ENCODE peak calls at places on chromosomes 16 and 17, in four cellular contexts. Y, D, K and T are unnamed samples.

GRCh38 chr16:69890114-69890890 is 60.8 kb upstream of the CLEC18A start:
- DNase-seq in D (no peak), K (no peak), Y (no peak), T (peak)

GRCh38 chr16:17173134-17173729 is 297.5 kb downstream of the XYLT1 start:
- DNase-seq in K (no peak), D (no peak), Y (peak), T (no peak)

GRCh38 chr16:82070656-82071369 is 35.8 kb downstream of the HSD17B2 start:
- DNase-seq in Y (no peak), D (no peak), K (no peak), T (no peak)

GRCh38 chr17:57531648-57532486 is 213.2 kb downstream of the CCDC182 start:
- DNase-seq in Y (peak), D (no peak), K (peak), T (no peak)

GRCh38 chr16:10938844-10939648 is 3.2 kb downstream of the DEXI start:
- DNase-seq in K (peak), Y (peak), D (no peak), T (no peak)

GRCh38 chr17:74063439-74063838 is 140.0 kb upstream of the RPL38 start:
- DNase-seq in K (no peak), D (no peak), Y (no peak), T (no peak)

GRCh38 chr17:65011047-65011446 is 45.5 kb downstream of the GNA13 start:
- DNase-seq in D (no peak), K (no peak), Y (no peak), T (no peak)

GRCh38 chr16:81601008-81601428 is 156.4 kb downstream of the CMIP start:
- DNase-seq in Y (no peak), D (peak), K (no peak), T (no peak)

GRCh38 chr16:54281535-54282201 is 4.9 kb downstream of the IRX3 start:
- DNase-seq in D (no peak), Y (no peak), K (no peak), T (peak)

GRCh38 chr16:54282923-54283734 is 3.5 kb downstream of the IRX3 start:
- DNase-seq in D (no peak), K (no peak), Y (no peak), T (peak)

GRCh38 chr16:54277845-54278703 is 8.5 kb downstream of the IRX3 start:
- DNase-seq in Y (no peak), K (no peak), D (no peak), T (no peak)

GRCh38 chr16:54282202-54282922 is 4.2 kb downstream of the IRX3 start:
- DNase-seq in K (peak), D (peak), Y (no peak), T (peak)

GRCh38 chr16:54280751-54281150 is 5.8 kb downstream of the IRX3 start:
- DNase-seq in K (no peak), D (no peak), Y (no peak), T (no peak)
- TF ChIP-seq ESRRA in K (no peak), D (no peak), Y (no peak), T (no peak)

GRCh38 chr16:74627506-74628220 is 20.7 kb upstream of the GLG1 start:
- DNase-seq in K (no peak), D (no peak), Y (no peak), T (no peak)
- TF ChIP-seq ESRRA in K (no peak), D (no peak), Y (no peak), T (no peak)

DNA sequence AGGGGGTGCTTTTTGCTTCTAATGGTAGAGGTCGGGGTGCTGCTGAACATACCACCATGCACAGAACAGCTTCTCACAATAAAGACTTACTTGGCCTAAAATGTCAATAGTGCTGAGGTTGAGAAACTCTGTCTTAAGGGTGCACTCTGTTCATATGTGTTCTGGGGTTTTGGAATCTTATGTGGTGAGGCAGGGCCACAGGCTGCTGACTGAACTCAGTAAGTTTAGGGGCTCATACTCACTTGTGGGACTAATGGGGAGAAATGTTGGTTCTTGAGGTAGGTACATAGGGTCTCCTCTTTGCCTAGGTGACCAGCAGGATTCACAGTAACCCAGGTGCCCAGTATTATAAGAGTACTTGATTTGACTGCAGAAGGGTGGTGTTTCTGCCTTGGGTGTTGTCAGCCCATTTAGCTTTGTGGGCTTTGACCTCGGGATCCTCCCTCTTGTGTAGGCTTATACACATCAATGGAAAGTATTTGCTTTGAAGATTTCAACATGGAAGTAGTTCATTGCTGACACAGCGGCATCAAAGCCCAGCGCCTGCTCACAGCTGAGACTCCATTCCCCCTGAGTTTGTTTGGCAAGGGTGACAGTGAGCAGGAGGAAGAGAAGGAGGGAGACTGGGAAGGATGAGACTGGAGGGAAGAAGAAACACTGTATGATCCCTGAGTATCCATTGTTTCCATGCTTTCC is 17.2 kb downstream of the SLC7A6 start:
- DNase-seq in Y (peak), K (no peak), D (no peak), T (no peak)
- TF ChIP-seq ESRRA in Y (peak), K (no peak), D (no peak), T (no peak)

DNA sequence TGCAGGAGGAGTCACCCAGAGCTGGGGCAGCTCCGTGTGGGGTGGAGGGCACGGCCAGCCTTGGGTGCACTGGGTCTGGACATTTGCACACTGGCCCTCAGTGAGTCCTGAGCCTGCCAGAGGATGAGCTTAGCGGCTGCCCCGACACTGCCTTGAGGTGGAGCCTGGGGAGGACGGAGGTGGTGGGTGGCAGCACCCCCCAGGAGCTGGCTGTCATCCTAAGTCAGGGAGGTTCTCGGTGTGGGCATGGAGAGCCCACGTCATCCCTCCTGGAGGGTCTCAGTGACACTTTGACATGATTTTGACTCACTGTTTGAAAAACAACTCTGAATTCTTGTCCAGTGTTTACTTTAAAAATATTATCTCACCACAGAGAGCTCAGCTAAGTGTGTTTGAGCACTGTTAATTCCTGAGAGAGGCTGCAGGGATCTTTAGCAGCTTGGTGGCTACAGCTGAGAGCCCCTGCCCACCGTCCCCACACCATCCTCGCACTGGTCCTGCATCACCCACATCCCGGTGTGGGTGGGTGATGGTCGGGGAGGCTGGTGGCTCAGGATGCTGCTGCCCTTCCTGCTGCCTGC is 63.1 kb downstream of the BANP start:
- DNase-seq in D (no peak), K (no peak), Y (peak), T (no peak)
- TF ChIP-seq ESRRA in D (no peak), K (no peak), Y (no peak), T (no peak)